ENCODE peak calls at places on chromosomes 3 and 15, in seven cellular contexts. E, C, X, L, H, R and K are unnamed samples.

GRCh38 chr3:135896613-135897012 is 68.9 kb upstream of the PPP2R3A start:
- DNase-seq in X (peak; percentile 48), L (no peak), H (no peak), E (no peak), R (no peak), C (no peak), K (no peak)

GRCh38 chr3:182180646-182181385 is 469.1 kb downstream of the SOX2 start:
- DNase-seq in X (no peak), C (no peak), H (no peak), E (no peak), L (no peak), R (no peak), K (no peak)

GRCh38 chr3:46280105-46280797 is 38.0 kb downstream of the CCR3 start:
- DNase-seq in C (peak; percentile 25), R (peak; percentile 39), E (no peak), L (peak; percentile 12), X (peak; percentile 30), H (no peak), K (peak; percentile 61)

GRCh38 chr3:175865724-175866123 is 1006.6 kb downstream of the NAALADL2 start:
- DNase-seq in X (no peak), E (no peak), R (no peak), C (no peak), H (no peak), L (no peak), K (no peak)

GRCh38 chr3:5497497-5497896 is 310.0 kb downstream of the EDEM1 start:
- DNase-seq in X (no peak), R (no peak), L (no peak), E (no peak), C (no peak), H (no peak), K (no peak)

GRCh38 chr3:124951511-124952390 is 17.2 kb upstream of the MUC13 start:
- DNase-seq in R (peak; percentile 75), C (no peak), E (no peak), X (peak; percentile 93), H (no peak), L (no peak), K (no peak)

GRCh38 chr3:115623414-115623868 is at the start of gene GAP43:
- DNase-seq in H (no peak), C (peak; percentile 23), R (peak; percentile 52), E (peak; percentile 71), L (no peak), X (peak; percentile 86), K (no peak)

GRCh38 chr3:88180398-88180999 is 30.7 kb downstream of the C3orf38 start:
- DNase-seq in C (peak; percentile 4), X (peak; percentile 58), L (peak; percentile 1), R (peak; percentile 8), H (no peak), E (peak; percentile 12), K (peak; percentile 15)

GRCh38 chr3:140388525-140388924 is 289.3 kb upstream of the TRIM42 start:
- DNase-seq in C (no peak), E (no peak), R (no peak), X (no peak), H (no peak), L (no peak), K (no peak)

GRCh38 chr3:112126501-112126900 is 6.5 kb downstream of the GCSAM start:
- DNase-seq in E (no peak), C (no peak), R (no peak), L (no peak), X (peak; percentile 21), H (no peak), K (no peak)

GRCh38 chr15:51112078-51112477 is 17.4 kb upstream of the TNFAIP8L3 start:
- DNase-seq in E (no peak), H (no peak), R (no peak), L (no peak), X (no peak), C (no peak), K (no peak)

GRCh38 chr3:152147748-152148147 is 121.0 kb upstream of the MBNL1 start:
- DNase-seq in L (no peak), R (no peak), C (no peak), H (no peak), X (no peak), E (no peak), K (no peak)

GRCh38 chr3:8848696-8849131 is 79.3 kb upstream of the OXTR start:
- DNase-seq in E (no peak), C (no peak), H (no peak), L (no peak), R (no peak), X (peak; percentile 87), K (no peak)

GRCh38 chr3:126418256-126418530 is 23.5 kb downstream of the CFAP100 start:
- DNase-seq in X (no peak), H (no peak), E (no peak), C (no peak), R (no peak), L (no peak), K (no peak)

GRCh38 chr3:121504598-121504997 is 41.2 kb downstream of the POLQ start:
- DNase-seq in C (no peak), L (no peak), E (no peak), H (no peak), R (no peak), X (no peak), K (no peak)

GRCh38 chr3:139561428-139561827 is 21.9 kb upstream of the RBP1 start:
- DNase-seq in L (no peak), X (no peak), E (no peak), C (no peak), H (no peak), R (no peak), K (no peak)

GRCh38 chr3:45943207-45943846 is at the start of gene CXCR6:
- DNase-seq in R (no peak), C (no peak), L (no peak), H (no peak), E (no peak), X (peak; percentile 33), K (peak; percentile 55)

GRCh38 chr3:146504546-146505197 is 35.3 kb upstream of the PLSCR2 start:
- DNase-seq in X (no peak), E (no peak), L (no peak), H (no peak), R (no peak), C (no peak), K (no peak)

GRCh38 chr3:44021646-44022594 is 219.8 kb upstream of the TOPAZ1 start:
- DNase-seq in C (no peak), L (no peak), X (no peak), R (no peak), H (no peak), E (no peak), K (no peak)

GRCh38 chr3:116663161-116663885 is 46.3 kb upstream of the TUSC7 start:
- DNase-seq in L (no peak), H (no peak), E (no peak), X (no peak), R (no peak), C (no peak), K (no peak)

GRCh38 chr3:114649331-114649730 is 355.5 kb downstream of the TIGIT start:
- DNase-seq in C (peak; percentile 11), E (no peak), H (no peak), X (peak; percentile 54), L (no peak), R (no peak), K (no peak)

GRCh38 chr15:41603941-41604660 is 45.1 kb downstream of the TYRO3 start:
- DNase-seq in E (peak; percentile 88), R (peak; percentile 76), C (peak; percentile 65), X (peak; percentile 91), L (peak; percentile 36), H (peak; percentile 25), K (peak; percentile 55)

GRCh38 chr3:184812845-184813157 is 835 bp downstream of the VPS8 start:
- DNase-seq in H (no peak), E (no peak), R (no peak), C (no peak), L (no peak), X (no peak), K (no peak)

GRCh38 chr15:75171408-75171807 is 30.3 kb upstream of the C15orf39 start:
- DNase-seq in R (no peak), X (peak; percentile 90), E (no peak), H (no peak), C (peak; percentile 93), L (no peak), K (no peak)

GRCh38 chr3:32703491-32703968 is 18.5 kb downstream of the CNOT10 start:
- DNase-seq in L (no peak), E (no peak), C (no peak), R (peak; percentile 9), H (no peak), X (peak; percentile 28), K (no peak)

GRCh38 chr15:51054535-51054934 is 40.2 kb downstream of the TNFAIP8L3 start:
- DNase-seq in L (no peak), C (no peak), E (no peak), R (no peak), X (no peak), H (no peak), K (no peak)

GRCh38 chr3:10447110-10447509 is 58.3 kb downstream of the ATP2B2 start:
- DNase-seq in R (no peak), L (no peak), C (no peak), X (no peak), H (no peak), E (no peak), K (no peak)

GRCh38 chr3:176872771-176873209 is 324.5 kb downstream of the TBL1XR1 start:
- DNase-seq in X (peak; percentile 56), C (peak; percentile 68), H (peak; percentile 27), R (peak; percentile 65), E (peak; percentile 40), L (peak; percentile 19), K (peak; percentile 44)

GRCh38 chr3:165624761-165625160 is 212.5 kb downstream of the BCHE start:
- DNase-seq in X (peak; percentile 50), R (no peak), C (peak; percentile 22), H (no peak), E (no peak), L (no peak), K (no peak)

GRCh38 chr15:43067717-43068461 is 37.9 kb downstream of the UBR1 start:
- DNase-seq in R (no peak), H (no peak), X (peak; percentile 52), C (no peak), L (no peak), E (peak; percentile 70), K (no peak)

GRCh38 chr3:61985020-61985419 is 388.3 kb downstream of the FEZF2 start:
- DNase-seq in C (peak; percentile 81), X (peak; percentile 82), R (no peak), L (no peak), H (no peak), E (no peak), K (no peak)